ENCODE peak calls at places on chromosomes 1 and 21, in four cellular contexts. K is IMR-90, H is H9, W is H1. Z is an unnamed sample. For H3K4me1, the result is how much of the 10 kb centered on the place peaks cover.

GRCh38 chr1:89576016-89576415 is 51.4 kb downstream of the LRRC8B start:
- DNase-seq in H (no peak), K (no peak), W (no peak), Z (no peak)

GRCh38 chr1:205983925-205984725 is 19.1 kb downstream of the RAB7B start:
- DNase-seq in K (peak), W (peak), H (peak), Z (peak)

GRCh38 chr1:110875216-110875731 is 2.3 kb downstream of the CD53 start:
- DNase-seq in W (no peak), H (no peak), K (no peak), Z (no peak)

GRCh38 chr1:119554188-119554587 is 47.2 kb downstream of the HSD3B1 start:
- DNase-seq in W (no peak), H (no peak), K (peak), Z (peak)

GRCh38 chr21:35048183-35048601 is 910 bp downstream of the RUNX1 start:
- DNase-seq in H (no peak), K (no peak), W (no peak), Z (no peak)

GRCh38 chr1:245987222-245987545 is 519.9 kb downstream of the SMYD3 start:
- DNase-seq in W (no peak), K (no peak), H (no peak), Z (no peak)

GRCh38 chr1:234720709-234721436 is 110.9 kb upstream of the IRF2BP2 start:
- DNase-seq in K (no peak), W (no peak), H (no peak), Z (no peak)

GRCh38 chr21:45948576-45949141 is 32.9 kb upstream of the COL6A1 start:
- DNase-seq in K (no peak), H (no peak), W (no peak), Z (peak)

GRCh38 chr1:20318971-20319370 is 28.3 kb downstream of the VWA5B1 start:
- DNase-seq in K (peak), W (no peak), H (no peak), Z (peak)

GRCh38 chr1:29033829-29034466 is 89.8 kb downstream of the TMEM200B start:
- DNase-seq in K (peak), H (no peak), W (no peak), Z (peak)

GRCh38 chr1:59593798-59594790 is 220.7 kb upstream of the HOOK1 start:
- DNase-seq in W (no peak), H (no peak), K (no peak), Z (no peak)

GRCh38 chr1:3746784-3747521 is 5.3 kb upstream of the CCDC27 start:
- DNase-seq in K (peak), H (peak), W (peak), Z (peak)

GRCh38 chr1:117928881-117929339 is 511 bp downstream of the GDAP2 start:
- DNase-seq in H (peak), W (peak), K (peak), Z (peak)

GRCh38 chr1:245330951-245331350 is 176.2 kb downstream of the KIF26B start:
- DNase-seq in K (no peak), H (peak), W (no peak), Z (peak)

GRCh38 chr1:40495315-40495903 is 13.2 kb upstream of the EXO5 start:
- DNase-seq in K (no peak), W (no peak), H (no peak), Z (peak)

GRCh38 chr1:36448530-36449051 is 1.7 kb downstream of the OSCP1 start:
- DNase-seq in K (no peak), W (no peak), H (no peak), Z (peak)

GRCh38 chr1:98849969-98850636 is 154.6 kb downstream of the PLPPR5 start:
- DNase-seq in K (no peak), W (no peak), H (no peak), Z (no peak)

GRCh38 chr1:1112237-1112985 is 3.5 kb downstream of the C1orf159 start:
- DNase-seq in H (no peak), K (no peak), W (no peak), Z (no peak)

GRCh38 chr21:46613391-46613790 is 8.5 kb upstream of the S100B start:
- DNase-seq in K (no peak), H (no peak), W (no peak), Z (no peak)

GRCh38 chr1:171984850-171985485 is 143.7 kb downstream of the DNM3 start:
- DNase-seq in K (peak), H (no peak), W (no peak), Z (peak)

GRCh38 chr1:16413191-16413590 is 24.0 kb downstream of the SPATA21 start:
- DNase-seq in K (no peak), H (no peak), W (no peak), Z (no peak)

GRCh38 chr1:20698195-20698910 is 19.5 kb downstream of the KIF17 start:
- DNase-seq in H (no peak), K (peak), W (no peak), Z (peak)

GRCh38 chr1:108830119-108831008 is 26.5 kb downstream of the AKNAD1 start:
- DNase-seq in W (no peak), H (no peak), K (peak), Z (no peak)

GRCh38 chr1:107897428-107898339 is 67.3 kb downstream of the VAV3 start:
- DNase-seq in W (no peak), H (no peak), K (no peak), Z (no peak)

GRCh38 chr1:17290553-17290952 is 17.4 kb upstream of the PADI4 start:
- DNase-seq in W (no peak), K (no peak), H (no peak), Z (no peak)

GRCh38 chr1:22190251-22190650 is 47.4 kb upstream of the WNT4 start:
- DNase-seq in H (no peak), W (no peak), K (no peak), Z (no peak)

GRCh38 chr1:21539933-21540332 is 30.7 kb downstream of the ALPL start:
- DNase-seq in K (no peak), H (peak), W (peak), Z (peak)

GRCh38 chr1:50620680-50621329 is 197.6 kb upstream of the DMRTA2 start:
- DNase-seq in H (peak), W (peak), K (peak), Z (peak)

GRCh38 chr1:20474333-20474975 is 11.6 kb downstream of the CAMK2N1 start:
- DNase-seq in K (peak), H (no peak), W (no peak), Z (no peak)

GRCh38 chr1:33177996-33178540 is 3.8 kb downstream of the TRIM62 start:
- DNase-seq in K (no peak), W (no peak), H (no peak), Z (no peak)

GRCh38 chr1:165844114-165844798 is 16.8 kb downstream of the UCK2 start:
- DNase-seq in K (no peak), H (no peak), W (no peak), Z (peak)

GRCh38 chr1:48873944-48874343 is 97.3 kb upstream of the BEND5 start:
- DNase-seq in H (peak), K (no peak), W (no peak), Z (peak)

GRCh38 chr1:44218503-44219300 is 5.4 kb downstream of the DMAP1 start:
- DNase-seq in W (no peak), H (no peak), K (no peak), Z (no peak)

GRCh38 chr1:53588053-53588779 is 129.0 kb downstream of the DMRTB1 start:
- DNase-seq in K (no peak), H (no peak), W (no peak), Z (no peak)

DNA sequence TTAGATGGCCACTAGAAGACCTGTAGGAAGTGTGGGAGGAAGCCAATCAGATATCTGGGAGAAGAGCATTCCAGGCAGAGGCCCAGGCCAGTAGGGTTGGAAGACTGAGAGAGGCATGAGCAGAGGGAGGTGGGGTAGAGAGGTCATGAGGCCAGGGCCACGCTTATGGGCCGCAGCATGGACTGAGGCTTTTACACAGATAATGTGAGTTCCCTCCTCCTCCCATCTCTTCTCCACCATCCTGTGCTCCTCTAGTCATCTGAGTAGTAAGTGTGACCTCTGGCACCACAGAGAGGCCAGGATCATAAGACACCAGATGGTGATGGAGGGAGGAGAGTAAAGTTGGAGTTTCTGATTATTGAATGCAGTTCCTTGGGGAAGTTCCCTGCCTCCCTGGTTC is 17.1 kb downstream of the TTC22 start:
- DNase-seq in K (no peak), H (no peak), W (no peak), Z (no peak)
- H3K56ac ChIP-seq in K (no peak), H (no peak), W (no peak), Z (no peak)

GRCh38 chr1:192632188-192632587 is 3.8 kb upstream of the RGS13 start:
- DNase-seq in W (no peak), K (peak), H (no peak), Z (no peak)
- H3K4me1 ChIP-seq in W (under half), K (under half), H (under half), Z (under half)

GRCh38 chr1:65593516-65593915 is 173.0 kb downstream of the LEPR start:
- DNase-seq in K (no peak), H (no peak), W (no peak), Z (no peak)

GRCh38 chr1:65584399-65584798 is 163.9 kb downstream of the LEPR start:
- DNase-seq in W (no peak), H (no peak), K (no peak), Z (no peak)

GRCh38 chr1:65595724-65596123 is 175.3 kb downstream of the LEPR start:
- DNase-seq in W (no peak), K (no peak), H (no peak), Z (no peak)

GRCh38 chr1:65590279-65590678 is 169.8 kb downstream of the LEPR start:
- DNase-seq in H (no peak), W (no peak), K (no peak), Z (peak)
- H3K56ac ChIP-seq in H (no peak), W (no peak), K (no peak), Z (no peak)

DNA sequence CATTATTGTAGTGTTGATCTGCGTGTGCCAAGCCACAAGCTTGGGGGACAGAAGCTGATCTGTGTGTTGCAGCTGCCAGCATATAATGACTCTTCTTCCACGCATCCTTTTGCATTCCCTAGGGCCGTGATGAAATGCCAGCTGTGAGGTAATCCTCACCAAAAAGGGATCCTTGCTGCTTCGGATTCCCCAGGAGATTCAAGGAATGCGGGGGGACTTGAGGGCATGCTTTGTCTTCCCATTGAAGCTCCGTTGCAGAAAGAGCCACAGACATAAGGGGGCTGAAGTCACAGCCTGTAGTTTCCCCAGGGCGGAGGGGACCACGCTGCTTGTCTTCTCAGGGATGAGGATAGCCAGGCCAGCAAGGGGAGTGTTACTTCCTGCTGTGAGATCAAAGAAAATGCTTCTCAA is 281.6 kb upstream of the FMN2 start:
- DNase-seq in H (peak), W (no peak), K (no peak), Z (peak)
- H3K4me1 ChIP-seq in H (under half), W (under half), K (under half), Z (under half)

GRCh38 chr1:38326135-38326534 is 279.5 kb upstream of the POU3F1 start:
- DNase-seq in W (no peak), K (no peak), H (no peak), Z (no peak)
- H3K56ac ChIP-seq in W (no peak), K (no peak), H (no peak), Z (no peak)